ENCODE peak calls at places on chromosome 5, in six cellular contexts. C, Y, Q, K, P and H are unnamed samples.

GRCh38 chr5:16791036-16791705 is 144.9 kb downstream of the MYO10 start:
- DNase-seq in C (peak; percentile 84), Y (no peak), Q (peak; percentile 35), K (peak; percentile 40), P (peak; percentile 74), H (no peak)

GRCh38 chr5:81554647-81555046 is 160.7 kb upstream of the ACOT12 start:
- DNase-seq in C (no peak), Y (no peak), Q (no peak), K (no peak), P (no peak), H (no peak)

GRCh38 chr5:170907758-170908157 is 45.9 kb downstream of the RANBP17 start:
- DNase-seq in C (peak; percentile 64), Y (no peak), Q (no peak), K (no peak), P (peak; percentile 85), H (no peak)

GRCh38 chr5:82885657-82886389 is 191.4 kb downstream of the TMEM167A start:
- DNase-seq in C (peak; percentile 25), Y (no peak), Q (no peak), K (no peak), P (peak; percentile 20), H (no peak)

GRCh38 chr5:75037106-75037505 is 15.3 kb downstream of the GCNT4 start:
- DNase-seq in C (peak; percentile 93), Y (no peak), Q (peak; percentile 57), K (no peak), P (peak; percentile 93), H (no peak)

GRCh38 chr5:83472508-83473343 is 1.2 kb downstream of the VCAN start:
- DNase-seq in C (peak; percentile 80), Y (peak; percentile 30), Q (peak; percentile 48), K (peak; percentile 52), P (no peak), H (peak; percentile 67)

GRCh38 chr5:74167206-74167929 is 473.2 kb downstream of the ENC1 start:
- DNase-seq in C (peak; percentile 80), Y (no peak), Q (no peak), K (no peak), P (peak; percentile 92), H (no peak)

GRCh38 chr5:139752506-139753350 is 42.9 kb upstream of the PSD2 start:
- DNase-seq in C (no peak), Y (no peak), Q (peak; percentile 66), K (no peak), P (peak; percentile 73), H (no peak)

GRCh38 chr5:86679529-86679928 is 61.8 kb downstream of the COX7C start:
- DNase-seq in C (peak; percentile 60), Y (no peak), Q (no peak), K (no peak), P (peak; percentile 87), H (no peak)

GRCh38 chr5:14465086-14465485 is 116.5 kb upstream of the OTULINL start:
- DNase-seq in C (peak; percentile 71), Y (no peak), Q (no peak), K (no peak), P (peak; percentile 93), H (no peak)

GRCh38 chr5:138653502-138653901 is 78.3 kb upstream of the HSPA9 start:
- DNase-seq in C (peak; percentile 53), Y (no peak), Q (peak; percentile 20), K (no peak), P (peak; percentile 35), H (no peak)

GRCh38 chr5:149323235-149324205 is 21.8 kb upstream of the GRPEL2 start:
- DNase-seq in C (peak; percentile 43), Y (no peak), Q (no peak), K (no peak), P (peak; percentile 30), H (no peak)

GRCh38 chr5:151923865-151924264 is 786 bp downstream of the GLRA1 start:
- DNase-seq in C (peak; percentile 1), Y (no peak), Q (no peak), K (no peak), P (no peak), H (peak; percentile 73)

GRCh38 chr5:175642998-175643397 is 14.9 kb upstream of the HRH2 start:
- DNase-seq in C (no peak), Y (no peak), Q (peak; percentile 50), K (no peak), P (no peak), H (no peak)

DNA sequence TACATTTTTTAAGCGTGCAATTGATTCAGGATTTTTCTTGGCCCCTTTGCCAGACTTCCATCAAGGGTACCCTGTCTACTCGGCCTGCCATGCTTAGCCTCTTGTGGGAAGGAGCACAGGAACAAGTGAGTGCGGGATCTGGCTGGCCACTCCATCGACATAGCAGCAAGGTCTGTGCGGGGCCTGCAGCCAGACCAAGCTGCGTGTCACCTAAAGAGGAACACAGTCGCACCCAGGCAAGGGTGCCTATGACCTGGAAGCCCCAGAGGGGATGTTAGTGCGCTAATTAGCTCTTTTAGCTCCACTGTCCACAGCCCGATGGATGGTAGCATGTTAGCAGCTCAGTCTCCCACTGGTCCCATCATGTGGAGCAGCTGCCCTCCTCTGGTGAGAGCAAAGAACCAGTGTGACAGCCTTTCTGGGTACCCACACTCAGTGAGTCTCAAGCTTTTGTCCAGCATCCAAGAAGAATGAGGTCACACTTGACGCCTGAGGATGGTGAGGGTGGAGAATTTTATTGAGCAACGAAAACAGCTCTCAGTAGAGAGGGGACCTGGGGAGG is 38.7 kb downstream of the FTMT start:
- DNase-seq in C (no peak), Y (no peak), Q (no peak), K (no peak), P (no peak), H (no peak)
- TF ChIP-seq CTCF in C (no peak), Y (no peak), Q (no peak), K (no peak), P (no peak), H (no peak)

GRCh38 chr5:6633469-6634326 is 458 bp downstream of the SRD5A1 start:
- DNase-seq in C (peak; percentile 71), Y (peak; percentile 39), Q (peak; percentile 58), K (peak; percentile 44), P (peak; percentile 22), H (peak; percentile 70)
- TF ChIP-seq CTCF in C (no peak), Y (no peak), Q (no peak), K (peak; percentile 24), P (no peak), H (no peak)

DNA sequence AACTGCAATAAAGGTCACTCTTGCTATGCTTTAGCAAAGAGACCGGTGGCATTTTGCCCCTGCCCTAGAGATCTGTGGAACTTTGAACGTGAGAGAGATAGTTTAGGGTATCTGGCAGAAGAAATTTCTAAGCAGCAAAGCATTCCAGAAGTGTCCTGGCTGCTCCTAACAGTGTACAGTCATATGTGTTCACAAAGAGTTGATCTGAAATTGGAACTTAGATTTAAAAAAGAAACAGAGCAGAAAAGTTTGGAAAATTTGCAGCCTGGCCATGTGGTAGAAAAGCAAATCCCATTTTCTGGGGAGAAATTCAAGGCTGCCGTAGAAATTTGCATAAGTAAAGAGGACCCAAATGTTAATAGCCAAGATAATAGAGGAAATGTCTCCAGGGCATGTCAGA is 169.2 kb downstream of the FGF1 start:
- DNase-seq in C (no peak), Y (no peak), Q (no peak), K (no peak), P (no peak), H (no peak)
- TF ChIP-seq CTCF in C (no peak), Y (no peak), Q (no peak), K (no peak), P (no peak), H (no peak)

GRCh38 chr5:28473531-28474107 is 1435.2 kb upstream of the CDH9 start:
- DNase-seq in C (no peak), Y (no peak), Q (no peak), K (no peak), P (no peak), H (no peak)
- TF ChIP-seq CTCF in C (no peak), Y (peak; percentile 44), Q (no peak), K (peak; percentile 60), P (no peak), H (no peak)

GRCh38 chr5:92911851-92912250 is 669.2 kb downstream of the NR2F1-AS1 start:
- DNase-seq in C (no peak), Y (no peak), Q (no peak), K (no peak), P (no peak), H (no peak)

GRCh38 chr5:92907914-92908606 is 673.0 kb downstream of the NR2F1-AS1 start:
- DNase-seq in C (peak; percentile 72), Y (no peak), Q (no peak), K (no peak), P (peak; percentile 75), H (no peak)

GRCh38 chr5:92908952-92909351 is 672.1 kb downstream of the NR2F1-AS1 start:
- DNase-seq in C (no peak), Y (no peak), Q (no peak), K (no peak), P (no peak), H (no peak)

GRCh38 chr5:92911293-92911692 is 669.7 kb downstream of the NR2F1-AS1 start:
- DNase-seq in C (no peak), Y (no peak), Q (no peak), K (no peak), P (no peak), H (no peak)

DNA sequence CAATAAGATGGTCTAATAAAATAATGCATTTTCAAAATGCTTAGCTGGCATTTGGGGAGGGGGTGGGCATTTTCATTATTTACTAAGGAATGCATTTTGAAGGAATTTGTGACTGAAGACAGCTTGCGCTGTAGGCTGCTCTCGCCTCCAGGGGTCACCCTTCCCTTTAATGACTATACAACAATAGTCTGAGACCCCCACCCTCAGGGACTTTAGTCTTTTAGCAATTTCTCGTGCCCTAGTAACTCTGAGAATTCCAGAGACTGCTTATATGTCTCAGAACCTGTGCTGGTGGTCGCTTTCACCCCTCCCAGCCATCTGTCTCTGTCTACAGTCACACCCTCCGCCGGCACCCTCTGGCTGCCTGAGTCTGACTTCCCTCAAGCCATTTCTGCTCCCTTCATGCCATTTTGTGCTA is 671.5 kb downstream of the NR2F1-AS1 start:
- DNase-seq in C (peak; percentile 14), Y (peak; percentile 13), Q (peak; percentile 4), K (peak; percentile 65), P (peak; percentile 11), H (peak; percentile 65)
- TF ChIP-seq CTCF in C (peak; percentile 42), Y (peak; percentile 82), Q (no peak), K (peak; percentile 74), P (peak; percentile 43), H (peak; percentile 69)

DNA sequence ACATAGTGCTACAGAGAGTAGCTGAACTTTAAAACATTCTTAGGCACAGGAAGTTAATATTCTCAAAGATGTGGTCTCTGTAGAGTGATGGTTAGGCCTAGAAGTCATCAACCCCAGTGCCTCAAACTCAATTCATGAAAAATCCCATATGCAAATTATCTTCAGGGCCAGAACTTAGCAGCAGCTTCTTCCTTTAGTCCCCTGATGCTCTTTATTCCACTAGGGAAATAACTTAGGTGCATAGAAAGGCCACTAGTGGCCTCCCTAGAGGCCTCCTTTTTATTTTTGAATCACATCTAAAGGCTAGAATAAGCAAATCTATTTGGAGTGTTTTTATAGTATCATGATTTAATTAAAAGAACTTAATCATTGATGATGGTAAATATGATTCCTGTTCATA is 88.3 kb downstream of the GIN1 start:
- DNase-seq in C (peak; percentile 42), Y (no peak), Q (no peak), K (no peak), P (no peak), H (no peak)
- TF ChIP-seq CTCF in C (peak; percentile 41), Y (peak; percentile 51), Q (peak; percentile 39), K (peak; percentile 51), P (peak; percentile 41), H (no peak)

GRCh38 chr5:118592678-118593328 is 395.5 kb downstream of the DTWD2 start:
- DNase-seq in C (no peak), Y (no peak), Q (no peak), K (no peak), P (no peak), H (no peak)
- TF ChIP-seq CTCF in C (peak; percentile 17), Y (peak; percentile 42), Q (no peak), K (peak; percentile 42), P (no peak), H (peak; percentile 13)